ENCODE peak calls at places on chromosomes 6 and 20, in six cellular contexts. One of them, this sample, is unnamed.

GRCh38 chr20:46814366-46815232 is 80.0 kb upstream of the EYA2 start:
- DNase-seq in B cell: no peak
- DNase-seq in heart right ventricle: no peak
- DNase-seq in GM04503: peak; percentile 55
- DNase-seq in left cardiac atrium: no peak
- DNase-seq in activated T-cell treated with anti-CD3 and anti-CD28 coated beads, Interleukin-2, amount 50 U/mL, for 4 hours: no peak
- DNase-seq in this sample: no peak

GRCh38 chr6:87261534-87261933 is 60.9 kb upstream of the SMIM8 start:
- DNase-seq in heart right ventricle: no peak
- DNase-seq in B cell: no peak
- DNase-seq in left cardiac atrium: no peak
- DNase-seq in GM04503: no peak
- DNase-seq in activated T-cell treated with anti-CD3 and anti-CD28 coated beads, Interleukin-2, amount 50 U/mL, for 4 hours: no peak
- DNase-seq in this sample: no peak

GRCh38 chr20:62477669-62478450 is 2.1 kb upstream of the GATA5 start:
- DNase-seq in activated T-cell treated with anti-CD3 and anti-CD28 coated beads, Interleukin-2, amount 50 U/mL, for 4 hours: no peak
- DNase-seq in B cell: no peak
- DNase-seq in left cardiac atrium: no peak
- DNase-seq in heart right ventricle: no peak
- DNase-seq in GM04503: no peak
- DNase-seq in this sample: no peak

GRCh38 chr6:44276667-44277640 is 6.7 kb downstream of the TMEM151B start:
- DNase-seq in heart right ventricle: no peak
- DNase-seq in activated T-cell treated with anti-CD3 and anti-CD28 coated beads, Interleukin-2, amount 50 U/mL, for 4 hours: no peak
- DNase-seq in GM04503: no peak
- DNase-seq in B cell: no peak
- DNase-seq in left cardiac atrium: no peak
- DNase-seq in this sample: no peak

GRCh38 chr20:19817017-19817416 is 59.0 kb downstream of the RIN2 start:
- DNase-seq in heart right ventricle: peak; percentile 81
- DNase-seq in activated T-cell treated with anti-CD3 and anti-CD28 coated beads, Interleukin-2, amount 50 U/mL, for 4 hours: no peak
- DNase-seq in GM04503: peak; percentile 79
- DNase-seq in B cell: no peak
- DNase-seq in left cardiac atrium: peak; percentile 50
- DNase-seq in this sample: no peak

GRCh38 chr6:56172144-56172543 is 75.2 kb downstream of the COL21A1 start:
- DNase-seq in GM04503: no peak
- DNase-seq in heart right ventricle: no peak
- DNase-seq in left cardiac atrium: no peak
- DNase-seq in activated T-cell treated with anti-CD3 and anti-CD28 coated beads, Interleukin-2, amount 50 U/mL, for 4 hours: no peak
- DNase-seq in B cell: no peak
- DNase-seq in this sample: no peak

GRCh38 chr6:31557443-31558317 is 10.3 kb downstream of the NFKBIL1 start:
- DNase-seq in B cell: no peak
- DNase-seq in activated T-cell treated with anti-CD3 and anti-CD28 coated beads, Interleukin-2, amount 50 U/mL, for 4 hours: no peak
- DNase-seq in heart right ventricle: no peak
- DNase-seq in left cardiac atrium: no peak
- DNase-seq in GM04503: no peak
- DNase-seq in this sample: no peak

GRCh38 chr6:28212510-28213212 is 12.4 kb upstream of the ZSCAN9 start:
- DNase-seq in GM04503: peak; percentile 57
- DNase-seq in left cardiac atrium: no peak
- DNase-seq in B cell: no peak
- DNase-seq in activated T-cell treated with anti-CD3 and anti-CD28 coated beads, Interleukin-2, amount 50 U/mL, for 4 hours: no peak
- DNase-seq in heart right ventricle: no peak
- DNase-seq in this sample: peak; percentile 66

GRCh38 chr20:45611054-45611453 is 18.5 kb upstream of the WFDC10A start:
- DNase-seq in activated T-cell treated with anti-CD3 and anti-CD28 coated beads, Interleukin-2, amount 50 U/mL, for 4 hours: no peak
- DNase-seq in heart right ventricle: no peak
- DNase-seq in GM04503: peak; percentile 54
- DNase-seq in left cardiac atrium: no peak
- DNase-seq in B cell: no peak
- DNase-seq in this sample: no peak

GRCh38 chr6:35691027-35691824 is 2.5 kb upstream of the FKBP5 start:
- DNase-seq in GM04503: peak; percentile 21
- DNase-seq in left cardiac atrium: peak; percentile 91
- DNase-seq in B cell: no peak
- DNase-seq in heart right ventricle: peak; percentile 50
- DNase-seq in activated T-cell treated with anti-CD3 and anti-CD28 coated beads, Interleukin-2, amount 50 U/mL, for 4 hours: no peak
- DNase-seq in this sample: no peak

GRCh38 chr20:4041748-4042411 is 26.5 kb upstream of the RNF24 start:
- DNase-seq in heart right ventricle: no peak
- DNase-seq in GM04503: no peak
- DNase-seq in B cell: no peak
- DNase-seq in left cardiac atrium: peak; percentile 66
- DNase-seq in activated T-cell treated with anti-CD3 and anti-CD28 coated beads, Interleukin-2, amount 50 U/mL, for 4 hours: no peak
- DNase-seq in this sample: no peak

GRCh38 chr6:2055143-2055542 is 190.3 kb downstream of the GMDS start:
- DNase-seq in left cardiac atrium: no peak
- DNase-seq in B cell: no peak
- DNase-seq in activated T-cell treated with anti-CD3 and anti-CD28 coated beads, Interleukin-2, amount 50 U/mL, for 4 hours: no peak
- DNase-seq in heart right ventricle: no peak
- DNase-seq in GM04503: no peak
- DNase-seq in this sample: no peak

GRCh38 chr6:85403331-85404015 is 46.4 kb upstream of the NT5E start:
- DNase-seq in activated T-cell treated with anti-CD3 and anti-CD28 coated beads, Interleukin-2, amount 50 U/mL, for 4 hours: no peak
- DNase-seq in GM04503: peak; percentile 78
- DNase-seq in left cardiac atrium: no peak
- DNase-seq in heart right ventricle: no peak
- DNase-seq in B cell: no peak
- DNase-seq in this sample: no peak

GRCh38 chr6:95576621-95577316 is 566 bp upstream of the MANEA start:
- DNase-seq in activated T-cell treated with anti-CD3 and anti-CD28 coated beads, Interleukin-2, amount 50 U/mL, for 4 hours: no peak
- DNase-seq in B cell: no peak
- DNase-seq in GM04503: peak; percentile 3
- DNase-seq in left cardiac atrium: no peak
- DNase-seq in heart right ventricle: no peak
- DNase-seq in this sample: peak; percentile 7

GRCh38 chr6:25331085-25331685 is 52.0 kb downstream of the CARMIL1 start:
- DNase-seq in B cell: no peak
- DNase-seq in heart right ventricle: no peak
- DNase-seq in GM04503: no peak
- DNase-seq in activated T-cell treated with anti-CD3 and anti-CD28 coated beads, Interleukin-2, amount 50 U/mL, for 4 hours: no peak
- DNase-seq in left cardiac atrium: peak; percentile 29
- DNase-seq in this sample: no peak

GRCh38 chr20:58169441-58169840 is 59.0 kb downstream of the ANKRD60 start:
- DNase-seq in left cardiac atrium: no peak
- DNase-seq in heart right ventricle: no peak
- DNase-seq in B cell: no peak
- DNase-seq in GM04503: peak; percentile 49
- DNase-seq in activated T-cell treated with anti-CD3 and anti-CD28 coated beads, Interleukin-2, amount 50 U/mL, for 4 hours: no peak
- DNase-seq in this sample: no peak

GRCh38 chr6:27592107-27592480 is 119.2 kb upstream of the ZNF184 start:
- DNase-seq in B cell: no peak
- DNase-seq in left cardiac atrium: no peak
- DNase-seq in heart right ventricle: no peak
- DNase-seq in GM04503: no peak
- DNase-seq in activated T-cell treated with anti-CD3 and anti-CD28 coated beads, Interleukin-2, amount 50 U/mL, for 4 hours: no peak
- DNase-seq in this sample: no peak

GRCh38 chr6:169231790-169232506 is 21.7 kb downstream of the THBS2 start:
- DNase-seq in activated T-cell treated with anti-CD3 and anti-CD28 coated beads, Interleukin-2, amount 50 U/mL, for 4 hours: no peak
- DNase-seq in GM04503: no peak
- DNase-seq in heart right ventricle: no peak
- DNase-seq in left cardiac atrium: no peak
- DNase-seq in B cell: no peak
- DNase-seq in this sample: no peak

GRCh38 chr6:108862479-108863191 is 14.4 kb downstream of the ARMC2 start:
- DNase-seq in heart right ventricle: no peak
- DNase-seq in left cardiac atrium: peak; percentile 37
- DNase-seq in B cell: no peak
- DNase-seq in GM04503: no peak
- DNase-seq in activated T-cell treated with anti-CD3 and anti-CD28 coated beads, Interleukin-2, amount 50 U/mL, for 4 hours: no peak
- DNase-seq in this sample: no peak

GRCh38 chr6:15393605-15394004 is 147.7 kb downstream of the JARID2 start:
- DNase-seq in left cardiac atrium: no peak
- DNase-seq in activated T-cell treated with anti-CD3 and anti-CD28 coated beads, Interleukin-2, amount 50 U/mL, for 4 hours: no peak
- DNase-seq in heart right ventricle: no peak
- DNase-seq in B cell: no peak
- DNase-seq in GM04503: no peak
- DNase-seq in this sample: no peak